ENCODE peak calls at places on chromosome 3, in eight cellular contexts. One of them, this sample, is unnamed.

GRCh38 chr3:12218161-12218560 is 59.4 kb upstream of the TIMP4 start:
- DNase-seq in H4: no peak
- DNase-seq in A673: no peak
- DNase-seq in neural crest cell: no peak
- DNase-seq in EL: no peak
- DNase-seq in M059J: no peak
- DNase-seq in endothelial cell: no peak
- DNase-seq in KBM-7: no peak
- DNase-seq in this sample: no peak

GRCh38 chr3:168250415-168250861 is 154.7 kb upstream of the GOLIM4 start:
- DNase-seq in H4: no peak
- DNase-seq in A673: no peak
- DNase-seq in neural crest cell: no peak
- DNase-seq in EL: peak; percentile 1
- DNase-seq in M059J: peak; percentile 16
- DNase-seq in endothelial cell: peak; percentile 4
- DNase-seq in KBM-7: peak; percentile 3
- DNase-seq in this sample: no peak

GRCh38 chr3:45617430-45618080 is 23.0 kb downstream of the LIMD1 start:
- DNase-seq in H4: no peak
- DNase-seq in A673: no peak
- DNase-seq in neural crest cell: no peak
- DNase-seq in EL: no peak
- DNase-seq in M059J: no peak
- DNase-seq in endothelial cell: no peak
- DNase-seq in KBM-7: no peak
- DNase-seq in this sample: no peak

GRCh38 chr3:191963182-191963581 is 502.2 kb downstream of the PYDC2 start:
- DNase-seq in H4: peak; percentile 71
- DNase-seq in A673: peak; percentile 78
- DNase-seq in neural crest cell: no peak
- DNase-seq in EL: peak; percentile 78
- DNase-seq in M059J: peak; percentile 97
- DNase-seq in endothelial cell: no peak
- DNase-seq in KBM-7: no peak
- DNase-seq in this sample: peak; percentile 46

GRCh38 chr3:88641033-88641604 is 466.3 kb upstream of the EPHA3 start:
- DNase-seq in H4: no peak
- DNase-seq in A673: peak; percentile 10
- DNase-seq in neural crest cell: no peak
- DNase-seq in EL: no peak
- DNase-seq in M059J: no peak
- DNase-seq in endothelial cell: no peak
- DNase-seq in KBM-7: no peak
- DNase-seq in this sample: no peak

GRCh38 chr3:166696104-166696503 is 684.0 kb downstream of the ZBBX start:
- DNase-seq in H4: no peak
- DNase-seq in A673: no peak
- DNase-seq in neural crest cell: no peak
- DNase-seq in EL: no peak
- DNase-seq in M059J: no peak
- DNase-seq in endothelial cell: no peak
- DNase-seq in KBM-7: no peak
- DNase-seq in this sample: no peak

GRCh38 chr3:5267889-5268288 is 80.4 kb downstream of the EDEM1 start:
- DNase-seq in H4: no peak
- DNase-seq in A673: no peak
- DNase-seq in neural crest cell: no peak
- DNase-seq in EL: no peak
- DNase-seq in M059J: no peak
- DNase-seq in endothelial cell: no peak
- DNase-seq in KBM-7: no peak
- DNase-seq in this sample: no peak

GRCh38 chr3:134552776-134553175 is 66.9 kb downstream of the CEP63 start:
- DNase-seq in H4: no peak
- DNase-seq in A673: no peak
- DNase-seq in neural crest cell: no peak
- DNase-seq in EL: no peak
- DNase-seq in M059J: no peak
- DNase-seq in endothelial cell: no peak
- DNase-seq in KBM-7: no peak
- DNase-seq in this sample: peak; percentile 45

GRCh38 chr3:49553690-49554634 is at the start of gene BSN:
- DNase-seq in H4: peak; percentile 62
- DNase-seq in A673: peak; percentile 89
- DNase-seq in neural crest cell: peak; percentile 93
- DNase-seq in EL: peak; percentile 88
- DNase-seq in M059J: peak; percentile 73
- DNase-seq in endothelial cell: peak; percentile 96
- DNase-seq in KBM-7: peak; percentile 89
- DNase-seq in this sample: peak; percentile 79

GRCh38 chr3:45712434-45713110 is 23.4 kb downstream of the SACM1L start:
- DNase-seq in H4: no peak
- DNase-seq in A673: peak; percentile 16
- DNase-seq in neural crest cell: no peak
- DNase-seq in EL: peak; percentile 68
- DNase-seq in M059J: peak; percentile 38
- DNase-seq in endothelial cell: no peak
- DNase-seq in KBM-7: no peak
- DNase-seq in this sample: peak; percentile 22

GRCh38 chr3:37793889-37794591 is 67.6 kb upstream of the CTDSPL start:
- DNase-seq in H4: no peak
- DNase-seq in A673: no peak
- DNase-seq in neural crest cell: no peak
- DNase-seq in EL: no peak
- DNase-seq in M059J: no peak
- DNase-seq in endothelial cell: no peak
- DNase-seq in KBM-7: no peak
- DNase-seq in this sample: no peak

GRCh38 chr3:63565220-63565619 is 87.3 kb upstream of the SNTN start:
- DNase-seq in H4: no peak
- DNase-seq in A673: peak; percentile 1
- DNase-seq in neural crest cell: no peak
- DNase-seq in EL: no peak
- DNase-seq in M059J: peak; percentile 5
- DNase-seq in endothelial cell: no peak
- DNase-seq in KBM-7: no peak
- DNase-seq in this sample: no peak

GRCh38 chr3:172787746-172788145 is 37.2 kb downstream of the ECT2 start:
- DNase-seq in H4: no peak
- DNase-seq in A673: no peak
- DNase-seq in neural crest cell: no peak
- DNase-seq in EL: peak; percentile 9
- DNase-seq in M059J: no peak
- DNase-seq in endothelial cell: no peak
- DNase-seq in KBM-7: no peak
- DNase-seq in this sample: peak; percentile 48

GRCh38 chr3:53829605-53830004 is 16.6 kb downstream of the CHDH start:
- DNase-seq in H4: no peak
- DNase-seq in A673: no peak
- DNase-seq in neural crest cell: no peak
- DNase-seq in EL: no peak
- DNase-seq in M059J: no peak
- DNase-seq in endothelial cell: no peak
- DNase-seq in KBM-7: no peak
- DNase-seq in this sample: no peak

GRCh38 chr3:105516972-105517371 is 150.3 kb downstream of the ALCAM start:
- DNase-seq in H4: no peak
- DNase-seq in A673: peak; percentile 10
- DNase-seq in neural crest cell: no peak
- DNase-seq in EL: no peak
- DNase-seq in M059J: no peak
- DNase-seq in endothelial cell: peak; percentile 20
- DNase-seq in KBM-7: no peak
- DNase-seq in this sample: no peak

GRCh38 chr3:46124216-46125143 is 83.6 kb downstream of the CCR1 start:
- DNase-seq in H4: no peak
- DNase-seq in A673: no peak
- DNase-seq in neural crest cell: no peak
- DNase-seq in EL: peak; percentile 60
- DNase-seq in M059J: peak; percentile 61
- DNase-seq in endothelial cell: no peak
- DNase-seq in KBM-7: no peak
- DNase-seq in this sample: peak; percentile 60

GRCh38 chr3:94285874-94286273 is 223.0 kb downstream of the NSUN3 start:
- DNase-seq in H4: peak; percentile 5
- DNase-seq in A673: peak; percentile 57
- DNase-seq in neural crest cell: no peak
- DNase-seq in EL: peak; percentile 5
- DNase-seq in M059J: no peak
- DNase-seq in endothelial cell: no peak
- DNase-seq in KBM-7: peak; percentile 12
- DNase-seq in this sample: peak; percentile 5